ENCODE peak calls at places on chromosomes 4 and X, in eight cellular contexts. N is CD4-positive, alpha-beta memory T cell; K is cardiac muscle cell; X is aorta; Z is OCI-LY7; D is heart right ventricle; Q is IMR-90; W is gastrocnemius medialis. U is an unnamed sample.
A peak's percentile ranks its signal among the peaks of the same experiment; 100 is the strongest.

GRCh38 chr4:88609387-88609786 is 17.1 kb downstream of the HERC3 start:
- DNase-seq in N (no peak), K (no peak), X (no peak), Z (no peak), D (no peak), Q (no peak), W (no peak), U (no peak)

GRCh38 chrX:75746891-75747639 is 38.0 kb downstream of the MAGEE2 start:
- DNase-seq in N (peak; percentile 17), K (peak; percentile 62), X (peak; percentile 60), Z (peak; percentile 66), D (peak; percentile 45), Q (no peak), W (no peak), U (peak; percentile 2)

GRCh38 chr4:183347586-183347985 is 25.4 kb upstream of the CLDN24 start:
- DNase-seq in N (no peak), K (no peak), X (no peak), Z (no peak), D (no peak), Q (peak; percentile 50), W (no peak), U (no peak)

GRCh38 chrX:23694606-23695005 is 27.3 kb downstream of the PRDX4 start:
- DNase-seq in N (peak; percentile 34), K (peak; percentile 73), X (peak; percentile 64), Z (peak; percentile 65), D (no peak), Q (peak; percentile 57), W (peak; percentile 12), U (peak; percentile 52)

GRCh38 chrX:84709987-84710386 is 207.7 kb upstream of the HDX start:
- DNase-seq in N (no peak), K (no peak), X (no peak), Z (no peak), D (no peak), Q (no peak), W (no peak), U (no peak)

GRCh38 chr4:161767116-161767515 is 396.7 kb downstream of the FSTL5 start:
- DNase-seq in N (no peak), K (no peak), X (no peak), Z (no peak), D (no peak), Q (peak; percentile 28), W (no peak), U (no peak)

GRCh38 chr4:128776794-128777216 is 32.7 kb upstream of the JADE1 start:
- DNase-seq in N (no peak), K (peak; percentile 85), X (peak; percentile 86), Z (no peak), D (peak; percentile 76), Q (peak; percentile 95), W (no peak), U (no peak)

GRCh38 chr4:15654556-15655222 is 468 bp downstream of the FBXL5 start:
- DNase-seq in N (no peak), K (peak; percentile 68), X (peak; percentile 71), Z (peak; percentile 62), D (peak; percentile 60), Q (peak; percentile 24), W (peak; percentile 19), U (peak; percentile 51)

GRCh38 chr4:17173300-17173699 is 274.9 kb upstream of the LDB2 start:
- DNase-seq in N (no peak), K (no peak), X (no peak), Z (peak; percentile 10), D (no peak), Q (no peak), W (no peak), U (no peak)

GRCh38 chrX:46408553-46409407 is 136.4 kb downstream of the ZNF674 start:
- DNase-seq in N (peak; percentile 44), K (peak; percentile 69), X (peak; percentile 83), Z (peak; percentile 55), D (peak; percentile 54), Q (peak; percentile 76), W (no peak), U (peak; percentile 51)

GRCh38 chr4:153765836-153766235 is 6.0 kb upstream of the RNF175 start:
- DNase-seq in N (no peak), K (no peak), X (no peak), Z (no peak), D (no peak), Q (no peak), W (no peak), U (no peak)

GRCh38 chrX:118437283-118437682 is 58.3 kb upstream of the DOCK11 start:
- DNase-seq in N (no peak), K (no peak), X (no peak), Z (no peak), D (no peak), Q (no peak), W (no peak), U (no peak)

GRCh38 chrX:52608961-52609360 is 45.7 kb downstream of the SSX7 start:
- DNase-seq in N (no peak), K (no peak), X (no peak), Z (no peak), D (no peak), Q (no peak), W (no peak), U (no peak)

GRCh38 chr4:47122592-47123291 is 91.4 kb downstream of the GABRB1 start:
- DNase-seq in N (peak; percentile 47), K (peak; percentile 78), X (peak; percentile 47), Z (peak; percentile 71), D (no peak), Q (peak; percentile 81), W (peak; percentile 2), U (peak; percentile 76)

GRCh38 chr4:71258323-71258722 is 80.5 kb upstream of the SLC4A4 start:
- DNase-seq in N (no peak), K (no peak), X (no peak), Z (no peak), D (no peak), Q (no peak), W (no peak), U (peak; percentile 53)

GRCh38 chr4:79650794-79651431 is 242.9 kb upstream of the GK2 start:
- DNase-seq in N (no peak), K (no peak), X (no peak), Z (no peak), D (no peak), Q (peak; percentile 77), W (no peak), U (no peak)

GRCh38 chrX:48854898-48855297 is 19.5 kb upstream of the PCSK1N start:
- DNase-seq in N (no peak), K (no peak), X (no peak), Z (peak; percentile 33), D (no peak), Q (no peak), W (no peak), U (peak; percentile 10)

GRCh38 chr4:80419946-80420345 is 84.4 kb downstream of the CFAP299 start:
- DNase-seq in N (no peak), K (no peak), X (no peak), Z (no peak), D (no peak), Q (no peak), W (no peak), U (no peak)

GRCh38 chr4:147683172-147683571 is 791 bp downstream of the PRMT9 start:
- DNase-seq in N (peak; percentile 20), K (peak; percentile 1), X (no peak), Z (peak; percentile 30), D (no peak), Q (peak; percentile 32), W (no peak), U (peak; percentile 15)

GRCh38 chr4:54104907-54105306 is 4.9 kb downstream of the GSX2 start:
- DNase-seq in N (no peak), K (no peak), X (no peak), Z (peak; percentile 37), D (no peak), Q (no peak), W (no peak), U (no peak)
- H3K4me1 ChIP-seq in N (peaks cover 35% of the 10 kb centered on the region), K (peaks cover 11% of the 10 kb centered on the region), X (no peaks in the 10 kb centered on the region), Z (peaks cover 35% of the 10 kb centered on the region), D (peaks cover 30% of the 10 kb centered on the region), Q (no peaks in the 10 kb centered on the region), W (peaks cover 21% of the 10 kb centered on the region), U (no peaks in the 10 kb centered on the region)

GRCh38 chr4:182144621-182145359 is 98.4 kb upstream of the TENM3 start:
- DNase-seq in N (no peak), K (peak; percentile 64), X (no peak), Z (no peak), D (no peak), Q (peak; percentile 22), W (no peak), U (peak; percentile 6)
- H3K27ac ChIP-seq in N (no peak overlapping the region), K (no peak overlapping the region), X (no peak overlapping the region), Z (no peak overlapping the region), D (no peak overlapping the region), Q (peak overlapping the region; percentile 12), W (no peak overlapping the region), U (no peak overlapping the region)

DNA sequence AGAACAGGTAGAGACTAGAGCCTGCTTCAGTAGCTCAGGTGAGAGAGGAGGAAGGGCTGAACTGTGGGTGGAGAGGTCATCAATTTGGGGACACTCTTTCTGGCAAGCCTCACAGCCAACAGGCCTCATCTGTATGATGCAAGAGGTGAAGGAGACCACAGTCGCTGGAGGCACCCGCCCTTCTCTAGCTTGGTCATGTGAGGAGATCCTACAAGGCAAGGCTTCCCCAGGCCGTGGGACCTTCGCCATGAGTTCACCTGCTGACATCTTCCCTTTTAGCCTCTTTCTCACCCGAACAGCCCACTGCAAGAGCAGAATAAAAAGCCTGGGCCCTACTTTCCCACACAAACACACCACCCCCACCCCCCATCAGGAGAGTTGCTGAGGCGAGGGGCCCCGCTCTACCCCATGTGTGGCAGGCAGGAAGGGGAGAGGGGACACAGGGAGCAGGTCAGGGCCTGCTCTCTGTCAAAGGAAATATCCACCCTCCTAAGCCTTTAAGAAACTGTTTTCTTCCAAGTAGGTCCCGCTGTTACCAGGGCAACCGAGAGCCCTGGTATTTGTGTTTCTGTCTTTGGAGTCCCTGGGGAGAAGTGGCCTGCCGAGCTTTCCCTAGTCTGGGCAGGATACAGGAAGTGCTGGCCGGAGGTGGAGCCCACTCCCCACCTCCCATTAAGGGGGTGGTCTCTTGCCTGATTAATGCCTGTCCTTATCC is 8.1 kb downstream of the RTL5 start:
- DNase-seq in N (no peak), K (peak; percentile 55), X (peak; percentile 85), Z (no peak), D (peak; percentile 43), Q (peak; percentile 5), W (no peak), U (no peak)
- H3K4me1 ChIP-seq in N (peaks cover 77% of the 10 kb centered on the region), K (peaks cover 31% of the 10 kb centered on the region), X (no peaks in the 10 kb centered on the region), Z (no peaks in the 10 kb centered on the region), D (peaks cover 58% of the 10 kb centered on the region), Q (peaks cover 7% of the 10 kb centered on the region), W (peaks cover 7% of the 10 kb centered on the region), U (no peaks in the 10 kb centered on the region)

GRCh38 chr4:38869511-38869910 is 1.9 kb downstream of the FAM114A1 start:
- DNase-seq in N (no peak), K (no peak), X (no peak), Z (no peak), D (no peak), Q (no peak), W (no peak), U (no peak)

GRCh38 chr4:38865445-38865844 is 2.2 kb upstream of the FAM114A1 start:
- DNase-seq in N (no peak), K (no peak), X (no peak), Z (no peak), D (no peak), Q (no peak), W (no peak), U (peak; percentile 80)

GRCh38 chr4:38867478-38868054 is at the start of gene FAM114A1:
- DNase-seq in N (no peak), K (peak; percentile 88), X (peak; percentile 92), Z (no peak), D (peak; percentile 87), Q (peak; percentile 80), W (peak; percentile 42), U (peak; percentile 84)

GRCh38 chr4:38868055-38868965 is 704 bp downstream of the FAM114A1 start:
- DNase-seq in N (no peak), K (peak; percentile 41), X (peak; percentile 75), Z (no peak), D (peak; percentile 57), Q (peak; percentile 60), W (no peak), U (peak; percentile 56)

GRCh38 chr4:38866973-38867477 is 581 bp upstream of the FAM114A1 start:
- DNase-seq in N (no peak), K (no peak), X (no peak), Z (no peak), D (no peak), Q (no peak), W (no peak), U (no peak)
- H3K27ac ChIP-seq in N (no peak overlapping the region), K (peak overlapping the region; percentile 77), X (peak overlapping the region; percentile 39), Z (no peak overlapping the region), D (peak overlapping the region; percentile 57), Q (peak overlapping the region; percentile 95), W (peak overlapping the region; percentile 89), U (peak overlapping the region; percentile 89)